ENCODE peak calls at places on chromosome 2, in seven cellular contexts. U, V, I, J, F, Z and N are unnamed samples.

GRCh38 chr2:72138921-72139381 is 8.7 kb downstream of the CYP26B1 start:
- DNase-seq in Z (no peak), U (no peak), I (peak), F (no peak), V (no peak), J (peak), N (peak)

GRCh38 chr2:8625399-8626283 is 56.2 kb upstream of the ID2 start:
- DNase-seq in J (no peak), Z (no peak), F (no peak), U (no peak), I (peak), V (no peak), N (no peak)

GRCh38 chr2:198314559-198315153 is 510.3 kb downstream of the PLCL1 start:
- DNase-seq in I (no peak), J (no peak), F (peak), Z (no peak), V (no peak), U (no peak), N (no peak)

GRCh38 chr2:172293952-172294351 is 133.4 kb upstream of the ITGA6 start:
- DNase-seq in I (no peak), F (peak), U (peak), V (peak), J (peak), Z (no peak), N (peak)

GRCh38 chr2:240227538-240228428 is 87.3 kb upstream of the OTOS start:
- DNase-seq in F (no peak), J (peak), U (no peak), Z (no peak), V (peak), I (peak), N (no peak)

GRCh38 chr2:100235098-100235497 is 87.2 kb downstream of the LONRF2 start:
- DNase-seq in Z (no peak), F (peak), V (no peak), J (peak), U (peak), I (peak), N (no peak)

GRCh38 chr2:188675391-188676011 is 298.7 kb upstream of the COL3A1 start:
- DNase-seq in I (no peak), Z (no peak), V (no peak), F (peak), U (no peak), J (no peak), N (no peak)

GRCh38 chr2:209321581-209321980 is 102.3 kb upstream of the MAP2 start:
- DNase-seq in U (no peak), V (no peak), F (no peak), Z (no peak), I (no peak), J (no peak), N (no peak)

GRCh38 chr2:170276926-170277571 is 99.1 kb downstream of the MYO3B start:
- DNase-seq in F (no peak), U (no peak), J (no peak), I (no peak), V (no peak), Z (no peak), N (peak)

GRCh38 chr2:179424571-179424970 is 159.9 kb upstream of the SESTD1 start:
- DNase-seq in F (no peak), Z (no peak), V (no peak), J (no peak), U (no peak), I (no peak), N (no peak)

GRCh38 chr2:34985474-34985873 is 1370.1 kb upstream of the CRIM1 start:
- DNase-seq in J (no peak), F (no peak), V (no peak), Z (no peak), I (no peak), U (no peak), N (no peak)

GRCh38 chr2:69221960-69222751 is 164.9 kb downstream of the GFPT1 start:
- DNase-seq in Z (no peak), U (no peak), J (no peak), V (no peak), F (peak), I (no peak), N (no peak)

GRCh38 chr2:78383576-78383975 is 641.9 kb upstream of the REG3G start:
- DNase-seq in F (no peak), V (no peak), U (no peak), I (no peak), Z (no peak), J (no peak), N (no peak)

GRCh38 chr2:226514895-226515294 is 284.7 kb downstream of the IRS1 start:
- DNase-seq in U (no peak), F (peak), J (no peak), Z (no peak), I (no peak), V (no peak), N (no peak)

GRCh38 chr2:209788925-209789324 is 17.3 kb downstream of the UNC80 start:
- DNase-seq in I (no peak), F (no peak), U (no peak), Z (no peak), J (no peak), V (no peak), N (no peak)

GRCh38 chr2:144516981-144517824 is 2.7 kb downstream of the ZEB2 start:
- DNase-seq in U (peak), F (peak), I (peak), J (peak), V (peak), Z (peak), N (no peak)

GRCh38 chr2:191386938-191387536 is 141.8 kb downstream of the MYO1B start:
- DNase-seq in J (no peak), I (no peak), Z (no peak), V (no peak), F (peak), U (no peak), N (no peak)

GRCh38 chr2:14650066-14650465 is 17.5 kb downstream of the LRATD1 start:
- DNase-seq in F (no peak), Z (no peak), I (no peak), J (no peak), U (no peak), V (no peak), N (no peak)

GRCh38 chr2:74441690-74442482 is at the start of gene RTKN:
- DNase-seq in V (no peak), I (no peak), U (peak), Z (no peak), J (peak), F (no peak), N (peak)

GRCh38 chr2:215401896-215402379 is 33.9 kb downstream of the FN1 start:
- DNase-seq in F (peak), V (peak), Z (no peak), J (no peak), U (no peak), I (no peak), N (peak)

GRCh38 chr2:57204364-57204763 is 842.2 kb upstream of the VRK2 start:
- DNase-seq in U (no peak), Z (no peak), F (no peak), V (no peak), I (no peak), J (no peak), N (no peak)

GRCh38 chr2:184859187-184859586 is 260.9 kb downstream of the ZNF804A start:
- DNase-seq in U (no peak), Z (no peak), F (no peak), J (no peak), V (no peak), I (no peak), N (no peak)

GRCh38 chr2:6723865-6724571 is 141.7 kb downstream of the CMPK2 start:
- DNase-seq in V (no peak), Z (no peak), J (no peak), I (no peak), F (no peak), U (no peak), N (no peak)

GRCh38 chr2:4715065-4715464 is 977.1 kb upstream of the SOX11 start:
- DNase-seq in V (no peak), F (no peak), I (no peak), U (no peak), J (no peak), Z (no peak), N (no peak)

GRCh38 chr2:72833084-72833714 is 7.4 kb upstream of the EXOC6B start:
- DNase-seq in F (no peak), U (no peak), J (peak), Z (no peak), I (no peak), V (no peak), N (no peak)

GRCh38 chr2:113160248-113160647 is 13.5 kb upstream of the PSD4 start:
- DNase-seq in F (no peak), I (no peak), V (no peak), U (no peak), J (peak), Z (no peak), N (no peak)

GRCh38 chr2:15705310-15705709 is 113.6 kb downstream of the DDX1 start:
- DNase-seq in Z (no peak), U (no peak), J (no peak), F (no peak), I (no peak), V (no peak), N (no peak)

GRCh38 chr2:182716665-182716990 is 571 bp downstream of the DNAJC10 start:
- DNase-seq in I (no peak), V (no peak), J (no peak), Z (no peak), F (no peak), U (peak), N (peak)

GRCh38 chr2:205865794-205866490 is 183.6 kb downstream of the NRP2 start:
- DNase-seq in V (no peak), J (peak), I (no peak), Z (no peak), U (no peak), F (no peak), N (peak)
- H3K4me3 ChIP-seq in V (no peak), J (no peak), I (no peak), Z (no peak), U (no peak), F (no peak), N (no peak)

GRCh38 chr2:218406209-218406948 is 6.7 kb downstream of the CTDSP1 start:
- DNase-seq in F (peak), U (peak), I (peak), V (peak), J (peak), Z (peak), N (peak)
- TF ChIP-seq POLR2A in F (peak), U (peak), I (no peak), V (no peak), J (no peak), Z (peak), N (peak)

DNA sequence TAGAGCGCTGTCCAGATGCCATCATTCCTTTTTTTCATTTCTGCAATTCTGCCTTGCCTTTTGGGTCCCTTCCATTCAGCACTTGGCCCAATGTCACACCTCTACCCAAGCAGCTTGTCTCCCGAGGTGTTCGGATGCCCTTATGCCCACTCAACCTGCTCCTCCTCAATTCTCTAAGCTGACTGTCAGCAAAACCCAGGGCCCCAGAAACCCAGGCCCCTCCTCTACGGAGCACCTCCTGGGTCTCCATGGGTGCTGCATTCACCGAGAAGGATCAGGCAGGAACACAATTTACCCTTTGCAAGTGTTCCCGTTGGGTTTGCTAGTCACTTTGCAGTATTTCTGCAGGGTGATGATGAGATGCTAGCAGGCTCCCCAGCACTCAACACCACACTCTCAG is 86.7 kb upstream of the RAB6C start:
- DNase-seq in Z (no peak), J (peak), V (no peak), I (peak), F (no peak), U (no peak), N (no peak)
- H3K4me3 ChIP-seq in Z (no peak), J (no peak), V (no peak), I (no peak), F (no peak), U (no peak), N (no peak)

DNA sequence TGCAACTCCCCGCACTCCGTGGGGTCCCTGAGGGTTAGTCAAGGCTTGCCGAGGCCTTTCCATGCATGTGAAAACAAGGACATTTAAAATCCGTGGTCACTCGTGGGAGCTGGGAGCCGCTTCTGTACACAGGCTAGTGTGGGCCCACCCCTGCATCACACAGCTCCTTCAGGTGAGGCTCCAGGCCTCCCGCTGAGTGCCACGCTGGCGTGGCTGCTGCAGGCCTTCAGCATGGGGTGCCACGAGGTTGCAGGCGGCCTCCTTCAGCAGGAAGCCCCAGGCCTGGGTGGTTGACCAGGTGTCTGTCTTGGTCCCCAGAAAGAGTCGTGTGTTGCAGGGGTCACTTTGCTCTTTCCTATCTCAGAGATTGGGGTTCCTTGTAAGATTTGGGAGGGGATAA is 6.6 kb downstream of the KLHL30 start:
- DNase-seq in U (no peak), F (no peak), I (no peak), V (no peak), J (no peak), Z (no peak), N (no peak)
- TF ChIP-seq POLR2A in U (no peak), F (no peak), I (no peak), V (no peak), J (no peak), Z (no peak), N (no peak)

DNA sequence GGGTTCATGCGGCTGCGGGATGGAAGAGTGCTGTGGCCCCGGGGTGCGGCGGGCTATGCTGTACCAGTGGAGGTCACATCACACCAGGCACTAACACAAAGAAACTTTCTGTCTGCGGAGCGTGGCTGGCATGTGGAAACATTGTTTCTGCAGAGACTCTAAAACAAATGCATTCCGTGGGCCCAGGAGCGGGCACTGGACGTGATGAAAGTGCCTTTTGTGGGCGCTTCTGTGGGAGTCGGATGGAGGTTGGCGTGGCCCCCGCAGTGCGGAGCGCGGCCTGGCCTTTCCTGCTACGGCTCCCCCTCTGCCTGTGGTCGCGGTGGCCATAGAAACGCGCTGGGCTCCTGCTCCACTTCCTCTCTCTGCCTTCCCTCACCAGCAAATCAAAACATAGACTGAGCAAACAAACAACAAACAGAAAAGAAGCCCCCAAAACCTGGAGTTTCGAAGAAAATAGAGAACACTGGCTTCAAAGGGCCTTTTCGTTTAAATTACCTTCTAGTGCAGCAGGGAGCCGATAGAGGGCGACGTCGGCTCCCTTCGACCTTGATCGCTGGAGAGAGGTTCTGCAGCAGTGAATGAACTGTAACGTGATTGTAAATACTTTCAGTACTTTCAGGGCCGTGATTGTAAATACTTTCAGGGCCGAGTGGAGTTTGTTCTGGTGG is 51.4 kb downstream of the KIF5C start:
- DNase-seq in F (peak), I (no peak), V (no peak), U (peak), J (no peak), Z (peak), N (peak)
- H3K4me3 ChIP-seq in F (no peak), I (no peak), V (no peak), U (no peak), J (no peak), Z (no peak), N (no peak)

GRCh38 chr2:134453973-134454372 is 200.1 kb downstream of the MGAT5 start:
- DNase-seq in F (no peak), Z (no peak), J (peak), I (peak), U (no peak), V (no peak), N (no peak)
- TF ChIP-seq POLR2A in F (no peak), Z (no peak), J (no peak), I (no peak), U (no peak), V (no peak), N (no peak)

GRCh38 chr2:202036601-202037037 is 3.0 kb downstream of the FZD7 start:
- DNase-seq in V (no peak), Z (no peak), U (no peak), I (no peak), F (peak), J (no peak), N (no peak)
- H3K4me3 ChIP-seq in V (peak), Z (no peak), U (peak), I (peak), F (peak), J (no peak), N (no peak)

GRCh38 chr2:64273524-64274398 is 129.5 kb upstream of the PELI1 start:
- DNase-seq in U (peak), V (peak), Z (no peak), J (peak), I (no peak), F (peak), N (peak)
- TF ChIP-seq POLR2A in U (peak), V (no peak), Z (no peak), J (no peak), I (no peak), F (no peak), N (no peak)

GRCh38 chr2:46334389-46335345 is 37.5 kb downstream of the EPAS1 start:
- DNase-seq in Z (no peak), I (peak), J (no peak), F (peak), U (no peak), V (no peak), N (no peak)
- H3K4me3 ChIP-seq in Z (no peak), I (peak), J (no peak), F (peak), U (no peak), V (peak), N (no peak)

DNA sequence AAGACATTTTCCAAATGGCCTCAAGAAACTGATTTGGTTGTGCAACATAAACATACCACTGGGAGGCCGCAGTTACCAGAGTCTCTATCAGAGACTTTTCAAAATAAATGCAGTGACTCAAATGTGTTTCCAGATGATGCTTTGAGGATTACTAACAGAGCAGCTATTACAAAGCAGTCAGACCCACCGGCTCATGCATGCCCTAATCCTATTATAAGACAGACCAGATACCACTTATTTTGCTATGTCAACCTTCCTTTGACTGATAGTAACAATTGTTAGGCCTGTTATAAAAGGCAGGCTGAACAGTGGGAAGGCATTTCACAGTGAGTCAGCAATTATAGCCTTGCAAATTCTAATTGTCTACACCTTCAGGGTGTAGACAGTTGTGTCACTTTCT is 217.7 kb downstream of the LRRTM1 start:
- DNase-seq in Z (no peak), J (no peak), U (no peak), I (no peak), F (peak), V (no peak), N (no peak)
- TF ChIP-seq POLR2A in Z (no peak), J (no peak), U (no peak), I (no peak), F (no peak), V (no peak), N (no peak)